ENCODE peak calls at places on chromosomes 3 and 15, in five cellular contexts. V is IMR-90, E is gastrocnemius medialis, F is uterus, J is A549. I is an unnamed sample.

GRCh38 chr3:128100126-128100525 is 23.5 kb downstream of the RUVBL1 start:
- DNase-seq in V (no peak), E (no peak), F (no peak), J (no peak), I (no peak)

GRCh38 chr3:55511895-55512585 is 24.9 kb upstream of the WNT5A start:
- DNase-seq in V (peak), E (no peak), F (no peak), J (no peak), I (no peak)

GRCh38 chr15:97084650-97085049 is 754.1 kb downstream of the NR2F2 start:
- DNase-seq in V (no peak), E (no peak), F (no peak), J (no peak), I (no peak)

GRCh38 chr3:10283638-10284037 is 9.1 kb downstream of the GHRL start:
- DNase-seq in V (no peak), E (no peak), F (no peak), J (no peak), I (no peak)

GRCh38 chr15:81362790-81363189 is 11.2 kb downstream of the TMC3 start:
- DNase-seq in V (no peak), E (no peak), F (no peak), J (no peak), I (no peak)

GRCh38 chr3:171781711-171782127 is 28.6 kb downstream of the PLD1 start:
- DNase-seq in V (peak), E (no peak), F (no peak), J (no peak), I (no peak)

GRCh38 chr3:107880702-107881101 is 210.1 kb downstream of the CD47 start:
- DNase-seq in V (no peak), E (no peak), F (no peak), J (no peak), I (no peak)

GRCh38 chr3:13262493-13263211 is 157.5 kb downstream of the NUP210 start:
- DNase-seq in V (no peak), E (no peak), F (no peak), J (peak), I (no peak)

GRCh38 chr3:9135930-9136525 is 113.4 kb downstream of the SRGAP3 start:
- DNase-seq in V (no peak), E (no peak), F (no peak), J (no peak), I (no peak)

GRCh38 chr15:95799286-95800187 is 531.0 kb upstream of the NR2F2 start:
- DNase-seq in V (peak), E (no peak), F (no peak), J (peak), I (no peak)

GRCh38 chr15:88335074-88335473 is 78.5 kb upstream of the NTRK3 start:
- DNase-seq in V (no peak), E (no peak), F (no peak), J (no peak), I (no peak)

GRCh38 chr15:93141373-93141790 is 52.4 kb upstream of the RGMA start:
- DNase-seq in V (no peak), E (no peak), F (no peak), J (no peak), I (no peak)

GRCh38 chr3:60189304-60189703 is 1061.9 kb downstream of the FHIT start:
- DNase-seq in V (no peak), E (no peak), F (no peak), J (no peak), I (no peak)

GRCh38 chr3:177330771-177331170 is 133.5 kb upstream of the TBL1XR1 start:
- DNase-seq in V (no peak), E (no peak), F (no peak), J (no peak), I (no peak)

GRCh38 chr3:16720367-16720766 is 115.1 kb upstream of the DAZL start:
- DNase-seq in V (no peak), E (no peak), F (no peak), J (no peak), I (no peak)

GRCh38 chr3:107683447-107683846 is 160.7 kb downstream of the BBX start:
- DNase-seq in V (peak), E (no peak), F (no peak), J (no peak), I (no peak)

GRCh38 chr3:139906441-139906840 is 28.5 kb upstream of the CLSTN2 start:
- DNase-seq in V (peak), E (no peak), F (no peak), J (peak), I (no peak)

GRCh38 chr15:73994912-73995622 is 551 bp downstream of the PML start:
- DNase-seq in V (no peak), E (no peak), F (peak), J (no peak), I (no peak)

GRCh38 chr3:184756151-184756681 is 44.4 kb upstream of the MAGEF1 start:
- DNase-seq in V (no peak), E (no peak), F (no peak), J (no peak), I (no peak)

GRCh38 chr15:41465822-41466421 is 27.8 kb upstream of the ITPKA start:
- DNase-seq in V (peak), E (no peak), F (no peak), J (peak), I (no peak)

GRCh38 chr15:82571722-82572222 is 31.5 kb upstream of the RPS17 start:
- DNase-seq in V (peak), E (peak), F (peak), J (no peak), I (no peak)

GRCh38 chr3:4491873-4492239 is 1.3 kb upstream of the ITPR1 start:
- DNase-seq in V (no peak), E (no peak), F (no peak), J (no peak), I (no peak)

GRCh38 chr3:122694966-122695365 is 14.3 kb downstream of the PARP14 start:
- DNase-seq in V (no peak), E (no peak), F (no peak), J (no peak), I (no peak)

GRCh38 chr3:122692674-122693073 is 12.0 kb downstream of the PARP14 start:
- DNase-seq in V (no peak), E (no peak), F (no peak), J (no peak), I (no peak)

GRCh38 chr3:122697952-122698625 is 17.4 kb downstream of the PARP14 start:
- DNase-seq in V (no peak), E (no peak), F (no peak), J (peak), I (no peak)

GRCh38 chr3:122700193-122700592 is 19.6 kb downstream of the PARP14 start:
- DNase-seq in V (no peak), E (no peak), F (no peak), J (no peak), I (no peak)

DNA sequence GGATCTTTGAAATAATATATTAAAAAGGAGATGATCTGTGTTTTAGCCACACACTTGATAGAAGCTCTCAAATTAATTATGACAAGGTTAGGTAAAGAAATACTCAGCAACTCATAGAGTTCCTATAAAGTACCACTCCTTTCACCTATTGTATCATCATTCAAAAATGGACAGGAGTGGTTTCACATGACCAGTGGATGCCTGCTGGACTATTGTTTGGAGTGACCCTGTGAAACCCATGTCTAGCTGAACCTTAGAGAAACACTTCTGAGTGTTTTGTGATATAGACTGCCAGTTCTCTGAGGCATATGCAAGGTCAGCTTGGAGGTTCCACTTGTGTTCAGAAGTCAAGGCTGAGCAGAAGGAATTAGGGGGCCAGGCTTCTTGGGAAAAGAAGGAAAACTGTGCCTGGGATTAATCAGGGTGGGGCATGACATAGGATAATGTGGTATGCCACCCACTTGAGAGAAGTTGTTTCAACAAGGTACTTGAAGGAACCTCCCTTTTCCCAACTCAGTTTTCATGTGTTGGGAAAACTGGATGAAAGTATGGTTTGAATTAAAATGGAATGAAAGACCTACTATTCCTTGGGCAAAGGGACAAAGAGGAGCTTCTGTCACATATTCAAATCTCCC is 15.4 kb downstream of the PARP14 start:
- DNase-seq in V (no peak), E (no peak), F (no peak), J (no peak), I (no peak)
- TF ChIP-seq POLR2A in V (no peak), E (no peak), F (no peak), J (no peak), I (no peak)

GRCh38 chr15:66387176-66388056 is 704 bp downstream of the MAP2K1 start:
- DNase-seq in V (peak), E (peak), F (peak), J (peak), I (no peak)

GRCh38 chr15:66389098-66389858 is 2.6 kb downstream of the MAP2K1 start:
- DNase-seq in V (no peak), E (no peak), F (no peak), J (no peak), I (no peak)

GRCh38 chr15:66388576-66388975 is 1.9 kb downstream of the MAP2K1 start:
- DNase-seq in V (no peak), E (no peak), F (no peak), J (no peak), I (no peak)

GRCh38 chr15:66388057-66388363 is 1.3 kb downstream of the MAP2K1 start:
- DNase-seq in V (no peak), E (no peak), F (no peak), J (no peak), I (no peak)

GRCh38 chr15:66386204-66387123 is at the start of gene MAP2K1:
- DNase-seq in V (peak), E (peak), F (peak), J (peak), I (peak)
- TF ChIP-seq POLR2A in V (peak), E (peak), F (peak), J (peak), I (peak)

DNA sequence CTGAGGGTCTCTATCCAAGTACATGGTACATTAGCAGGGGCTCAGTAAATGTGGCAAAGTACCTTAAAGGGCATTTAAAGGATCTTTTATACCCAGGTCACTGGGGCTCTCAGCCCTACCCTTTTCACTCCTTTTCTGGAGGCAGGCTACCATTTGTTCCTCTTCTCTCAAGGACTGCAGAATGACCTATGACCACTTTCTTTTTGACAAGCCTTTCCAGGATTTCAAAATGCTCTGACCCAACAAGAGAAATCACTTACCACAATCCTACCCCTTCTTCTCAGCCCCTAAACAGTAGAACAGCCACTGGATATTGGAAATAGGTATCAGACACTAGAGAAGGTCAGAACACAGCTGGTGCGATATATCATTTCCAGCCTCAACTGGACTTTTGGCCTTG is 221.8 kb upstream of the TPRG1 start:
- DNase-seq in V (no peak), E (no peak), F (no peak), J (no peak), I (no peak)
- TF ChIP-seq POLR2A in V (no peak), E (no peak), F (no peak), J (no peak), I (no peak)

GRCh38 chr3:39791603-39792002 is 17.8 kb upstream of the MYRIP start:
- DNase-seq in V (no peak), E (no peak), F (no peak), J (no peak), I (no peak)
- TF ChIP-seq POLR2A in V (no peak), E (no peak), F (no peak), J (no peak), I (no peak)

DNA sequence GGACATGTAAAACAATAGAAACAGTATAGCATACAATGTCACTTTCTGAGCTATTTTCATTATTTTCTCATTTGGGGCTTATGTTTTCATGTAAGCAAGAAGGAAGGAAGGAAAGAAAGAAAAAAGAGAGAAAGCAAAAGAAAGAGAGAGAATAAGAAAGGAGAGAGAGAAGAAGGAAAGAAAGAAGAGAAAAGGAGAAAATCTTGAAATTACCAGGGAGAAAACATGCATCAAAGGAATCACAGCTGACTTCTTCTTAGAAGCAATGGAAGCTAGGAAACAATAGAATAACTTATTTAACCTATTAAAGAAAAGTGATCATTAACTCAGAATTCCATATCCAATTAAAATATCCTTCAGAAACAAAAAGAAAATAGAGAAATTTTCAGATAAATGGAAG is 471.5 kb downstream of the OCA2 start:
- DNase-seq in V (no peak), E (no peak), F (no peak), J (no peak), I (no peak)
- TF ChIP-seq POLR2A in V (no peak), E (no peak), F (no peak), J (no peak), I (no peak)

GRCh38 chr3:157088506-157089454 is 71.2 kb downstream of the CCNL1 start:
- DNase-seq in V (peak), E (peak), F (peak), J (peak), I (no peak)

GRCh38 chr3:157087398-157088132 is 72.4 kb downstream of the CCNL1 start:
- DNase-seq in V (no peak), E (no peak), F (no peak), J (peak), I (no peak)

GRCh38 chr3:157088133-157088488 is 71.8 kb downstream of the CCNL1 start:
- DNase-seq in V (no peak), E (no peak), F (no peak), J (no peak), I (no peak)

GRCh38 chr3:157091096-157091833 is 68.7 kb downstream of the CCNL1 start:
- DNase-seq in V (no peak), E (no peak), F (no peak), J (no peak), I (no peak)

DNA sequence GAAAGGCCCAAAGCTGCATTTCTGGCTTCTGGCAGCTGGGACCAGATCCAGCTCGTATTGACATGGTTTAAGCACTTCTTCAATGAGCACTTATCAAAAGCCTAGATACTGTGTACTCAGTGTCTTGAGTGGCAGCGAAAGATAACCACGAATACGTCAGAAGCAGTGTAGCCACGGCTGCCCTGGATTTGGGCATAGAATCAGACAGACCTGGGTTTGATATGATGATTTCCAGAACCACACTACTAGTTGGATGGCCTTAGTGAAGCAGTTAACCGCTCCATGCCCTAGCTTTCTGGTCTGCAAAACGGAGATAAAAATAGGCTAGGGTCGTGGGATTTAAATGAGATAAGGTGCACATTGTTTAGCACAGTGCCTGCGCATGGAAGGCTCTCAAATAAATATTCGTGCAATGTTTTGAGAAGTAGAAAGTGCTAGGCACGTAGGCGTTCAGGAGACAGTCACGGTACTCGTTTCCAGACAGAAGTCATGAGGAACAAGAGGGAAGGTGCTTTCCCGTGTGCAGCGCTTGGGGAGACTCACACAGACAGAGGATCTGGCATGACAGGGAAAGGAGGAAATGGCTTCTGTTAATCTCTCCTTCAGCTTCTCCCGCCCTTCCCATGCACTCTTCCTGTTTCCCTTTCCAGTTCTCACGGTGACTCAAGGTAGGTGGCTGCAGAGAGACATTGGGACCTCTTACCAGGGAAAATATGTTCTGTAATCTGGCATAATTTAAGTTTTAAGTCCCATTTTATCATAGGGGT is 70.3 kb downstream of the CCNL1 start:
- DNase-seq in V (peak), E (no peak), F (peak), J (peak), I (no peak)
- TF ChIP-seq POLR2A in V (no peak), E (no peak), F (no peak), J (no peak), I (no peak)

GRCh38 chr3:98522538-98523281 is at the start of gene CLDND1:
- DNase-seq in V (peak), E (peak), F (peak), J (peak), I (peak)
- TF ChIP-seq POLR2A in V (peak), E (peak), F (peak), J (peak), I (peak)